ENCODE peak calls at places on chromosomes 16 and 17, in five cellular contexts. P is tibial nerve, J is uterus, X is A549, B is esophagus muscularis mucosa. G is an unnamed sample.

GRCh38 chr16:24988593-24989338 is 26.4 kb downstream of the ARHGAP17 start:
- DNase-seq in P (no peak), B (no peak), J (peak; percentile 52), X (peak; percentile 49), G (peak; percentile 40)

GRCh38 chr16:84284168-84284722 is 10.4 kb upstream of the WFDC1 start:
- DNase-seq in X (no peak), B (no peak), J (peak; percentile 65), P (peak; percentile 71), G (peak; percentile 46)

GRCh38 chr16:63981639-63982038 is 1140.2 kb downstream of the CDH11 start:
- DNase-seq in X (no peak), B (no peak), J (no peak), P (no peak), G (no peak)

GRCh38 chr17:38918129-38918913 is 7.1 kb upstream of the LASP1NB start:
- DNase-seq in P (no peak), J (no peak), B (no peak), X (no peak), G (peak; percentile 24)

GRCh38 chr17:36597229-36597628 is 4.2 kb upstream of the MRM1 start:
- DNase-seq in J (no peak), B (peak; percentile 66), X (no peak), P (no peak), G (no peak)

GRCh38 chr17:80512233-80512632 is 32.4 kb upstream of the RPTOR start:
- DNase-seq in P (no peak), B (no peak), X (peak; percentile 43), J (no peak), G (no peak)

GRCh38 chr17:82095777-82096708 is 2.0 kb downstream of the FASN start:
- DNase-seq in B (no peak), J (peak; percentile 16), X (no peak), P (no peak), G (no peak)

GRCh38 chr17:42779942-42780815 is at the start of gene WNK4:
- DNase-seq in J (no peak), B (no peak), X (peak; percentile 36), P (no peak), G (peak; percentile 35)

GRCh38 chr17:17507465-17508011 is 11.3 kb upstream of the RASD1 start:
- DNase-seq in P (no peak), B (no peak), J (no peak), X (no peak), G (no peak)

GRCh38 chr16:72042157-72042660 is 12.1 kb upstream of the HP start:
- DNase-seq in X (no peak), B (no peak), J (peak; percentile 35), P (no peak), G (no peak)

GRCh38 chr17:43978078-43978477 is 24.3 kb upstream of the PYY start:
- DNase-seq in X (no peak), P (no peak), B (no peak), J (no peak), G (no peak)

GRCh38 chr16:88468289-88469129 is 15.4 kb downstream of the ZFPM1 start:
- DNase-seq in J (no peak), P (no peak), B (no peak), X (peak; percentile 68), G (peak; percentile 63)

GRCh38 chr17:41812176-41813038 is at the start of gene FKBP10:
- DNase-seq in X (peak; percentile 88), J (peak; percentile 79), P (peak; percentile 49), B (no peak), G (peak; percentile 39)

GRCh38 chr17:17899486-17899885 is 62.7 kb upstream of the SREBF1 start:
- DNase-seq in P (no peak), B (no peak), X (no peak), J (no peak), G (no peak)

GRCh38 chr16:84582958-84583516 is 34.8 kb downstream of the COTL1 start:
- DNase-seq in P (no peak), X (peak; percentile 48), J (no peak), B (no peak), G (no peak)

GRCh38 chr16:14640538-14640937 is 7.8 kb downstream of the BFAR start:
- DNase-seq in J (no peak), B (no peak), P (no peak), X (no peak), G (no peak)

GRCh38 chr16:1613728-1614225 is 1.6 kb downstream of the CRAMP1 start:
- DNase-seq in J (peak; percentile 27), B (no peak), X (no peak), P (no peak), G (peak; percentile 30)

GRCh38 chr17:82931696-82932060 is 91.9 kb upstream of the ZNF750 start:
- DNase-seq in P (peak; percentile 74), J (peak; percentile 86), B (peak; percentile 93), X (no peak), G (peak; percentile 24)

GRCh38 chr16:86389566-86390328 is 120.6 kb upstream of the FOXF1 start:
- DNase-seq in X (no peak), B (no peak), P (no peak), J (peak; percentile 27), G (no peak)

GRCh38 chr16:81574168-81574567 is 129.6 kb downstream of the CMIP start:
- DNase-seq in X (no peak), B (no peak), J (no peak), P (no peak), G (peak; percentile 49)

GRCh38 chr17:77872199-77872598 is 86.3 kb upstream of the TNRC6C start:
- DNase-seq in P (no peak), J (no peak), X (no peak), B (no peak), G (no peak)

GRCh38 chr17:16623282-16623681 is 30.4 kb downstream of the ZNF624 start:
- DNase-seq in P (no peak), B (no peak), J (no peak), X (no peak), G (no peak)

GRCh38 chr17:43398724-43399595 is at the start of gene ARL4D:
- DNase-seq in P (peak; percentile 89), B (peak; percentile 95), J (peak; percentile 93), X (peak; percentile 82), G (peak; percentile 91)

GRCh38 chr16:55824473-55824872 is 8.4 kb downstream of the CES1 start:
- DNase-seq in B (no peak), J (no peak), X (no peak), P (no peak), G (no peak)

GRCh38 chr17:79011451-79012147 is 2.0 kb upstream of the CANT1 start:
- DNase-seq in J (no peak), X (no peak), P (no peak), B (no peak), G (no peak)

GRCh38 chr16:86026136-86026905 is 127.4 kb downstream of the IRF8 start:
- DNase-seq in X (no peak), P (no peak), B (no peak), J (no peak), G (no peak)

DNA sequence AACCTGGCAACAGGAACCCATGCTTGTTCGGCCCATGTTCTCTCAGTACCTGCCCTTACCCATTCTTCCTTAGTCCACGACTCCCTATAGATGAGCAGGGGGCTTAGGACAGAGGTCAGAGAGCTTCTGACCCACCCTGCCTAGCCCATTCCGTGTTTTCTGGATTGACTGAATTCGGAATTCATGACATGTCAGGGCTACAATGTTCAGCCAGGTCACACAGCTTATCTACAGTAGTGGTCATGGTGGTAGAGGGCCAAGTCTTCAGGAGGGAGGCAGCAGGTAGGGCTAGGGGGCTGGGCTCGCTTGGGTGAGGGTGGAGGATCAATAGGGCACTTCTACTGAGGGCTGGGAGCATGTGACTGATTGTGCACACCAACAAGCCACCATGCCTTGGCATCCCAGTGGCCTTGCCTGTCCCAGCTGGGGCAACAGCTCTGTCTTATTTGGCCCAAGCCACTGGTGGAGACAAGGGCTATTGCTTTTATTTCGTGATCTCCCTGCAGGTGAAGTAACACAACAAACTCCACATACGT is 3.1 kb downstream of the HEXIM2 start:
- DNase-seq in X (no peak), J (no peak), B (no peak), P (no peak), G (no peak)
- H3K27ac ChIP-seq in X (peak overlapping the region; percentile 60), J (no peak overlapping the region), B (no peak overlapping the region), P (no peak overlapping the region), G (no peak overlapping the region)

GRCh38 chr17:69327060-69327831 is at the start of gene ABCA5:
- DNase-seq in X (peak; percentile 93), P (peak; percentile 68), J (peak; percentile 81), B (peak; percentile 95), G (peak; percentile 95)
- TF ChIP-seq POLR2A in X (peak; percentile 90), P (peak; percentile 31), J (peak; percentile 89), B (peak; percentile 45), G (no peak)

GRCh38 chr17:4951486-4951885 is 567 bp downstream of the ENO3 start:
- DNase-seq in B (no peak), P (no peak), J (no peak), X (no peak), G (no peak)
- H3K27ac ChIP-seq in B (peak overlapping the region; percentile 99), P (no peak overlapping the region), J (no peak overlapping the region), X (peak overlapping the region; percentile 99), G (peak overlapping the region; percentile 100)

GRCh38 chr16:3112058-3112880 is at the start of gene ZNF205:
- DNase-seq in B (no peak), P (peak; percentile 49), J (peak; percentile 72), X (peak; percentile 85), G (peak; percentile 79)
- TF ChIP-seq POLR2A in B (no peak), P (no peak), J (no peak), X (peak; percentile 39), G (no peak)

G was measured in stomach.